ENCODE peak calls at places on chromosome 7, in ten cellular contexts. R is ELR; N is stimulated activated CD4-positive, alpha-beta T cell treated with anti-CD3 and anti-CD28 coated beads, Interleukin-1b, Interleukin-23, amount 100 ng/mL, for 48 hours; T is T1000; K is mucosa of gallbladder; I is HuH-7.5; P is HCT116; H is GM04504; S is heart left ventricle; B is cardiac fibroblast. V is an unnamed sample.

GRCh38 chr7:139367438-139368155 is 7.9 kb downstream of the LUC7L2 start:
- DNase-seq in R (no peak), N (no peak), T (no peak), K (no peak), I (no peak), P (no peak), H (no peak), S (no peak), B (no peak), V (no peak)

GRCh38 chr7:155763721-155764431 is 48.4 kb downstream of the SHH start:
- DNase-seq in R (peak; percentile 8), N (peak; percentile 68), T (no peak), K (no peak), I (no peak), P (no peak), H (no peak), S (no peak), B (peak; percentile 73), V (no peak)

GRCh38 chr7:130988443-130988842 is 254.4 kb upstream of the KLF14 start:
- DNase-seq in R (no peak), N (peak; percentile 45), T (no peak), K (no peak), I (no peak), P (no peak), H (no peak), S (no peak), B (peak; percentile 47), V (no peak)

GRCh38 chr7:141864765-141865447 is 23.6 kb upstream of the PRSS37 start:
- DNase-seq in R (peak; percentile 30), N (no peak), T (no peak), K (no peak), I (no peak), P (no peak), H (no peak), S (no peak), B (peak; percentile 77), V (peak; percentile 50)

GRCh38 chr7:111953611-111954010 is 252.6 kb downstream of the DOCK4 start:
- DNase-seq in R (peak; percentile 29), N (no peak), T (no peak), K (peak; percentile 19), I (peak; percentile 9), P (no peak), H (no peak), S (no peak), B (peak; percentile 40), V (no peak)

GRCh38 chr7:30159698-30160143 is 24.9 kb downstream of the MTURN start:
- DNase-seq in R (peak; percentile 56), N (peak; percentile 18), T (no peak), K (no peak), I (no peak), P (no peak), H (no peak), S (no peak), B (peak; percentile 40), V (no peak)

GRCh38 chr7:19427944-19428343 is 280.9 kb downstream of the POLR1F start:
- DNase-seq in R (no peak), N (no peak), T (no peak), K (no peak), I (no peak), P (no peak), H (no peak), S (no peak), B (no peak), V (no peak)

GRCh38 chr7:104980969-104981670 is 32.9 kb upstream of the KMT2E start:
- DNase-seq in R (peak; percentile 84), N (no peak), T (no peak), K (no peak), I (peak; percentile 71), P (peak; percentile 54), H (no peak), S (no peak), B (peak; percentile 81), V (no peak)

GRCh38 chr7:139811106-139811505 is 18.0 kb upstream of the TBXAS1 start:
- DNase-seq in R (peak; percentile 39), N (peak; percentile 24), T (no peak), K (no peak), I (no peak), P (no peak), H (no peak), S (no peak), B (peak; percentile 53), V (no peak)

GRCh38 chr7:76191783-76192240 is 9.9 kb upstream of the SRRM3 start:
- DNase-seq in R (peak; percentile 75), N (no peak), T (no peak), K (no peak), I (no peak), P (peak; percentile 43), H (no peak), S (no peak), B (peak; percentile 65), V (peak; percentile 9)

GRCh38 chr7:159136846-159137245 is 7.8 kb downstream of the VIPR2 start:
- DNase-seq in R (no peak), N (no peak), T (no peak), K (no peak), I (no peak), P (no peak), H (no peak), S (peak; percentile 9), B (no peak), V (no peak)

GRCh38 chr7:24948739-24949138 is 31.2 kb downstream of the OSBPL3 start:
- DNase-seq in R (peak; percentile 75), N (no peak), T (no peak), K (no peak), I (no peak), P (no peak), H (no peak), S (no peak), B (peak; percentile 62), V (no peak)

GRCh38 chr7:134685250-134685649 is 38.6 kb downstream of the BPGM start:
- DNase-seq in R (peak; percentile 83), N (no peak), T (no peak), K (no peak), I (no peak), P (no peak), H (no peak), S (no peak), B (peak; percentile 51), V (no peak)

GRCh38 chr7:120920034-120920433 is 30.5 kb upstream of the ING3 start:
- DNase-seq in R (no peak), N (no peak), T (no peak), K (no peak), I (no peak), P (no peak), H (no peak), S (no peak), B (no peak), V (no peak)

GRCh38 chr7:107180378-107180777 is 11.6 kb downstream of the HBP1 start:
- DNase-seq in R (peak; percentile 70), N (peak; percentile 69), T (no peak), K (no peak), I (no peak), P (peak; percentile 64), H (peak; percentile 24), S (no peak), B (peak; percentile 91), V (no peak)

GRCh38 chr7:113775401-113775800 is 143.4 kb downstream of the PPP1R3A start:
- DNase-seq in R (no peak), N (no peak), T (no peak), K (no peak), I (no peak), P (no peak), H (no peak), S (no peak), B (no peak), V (no peak)

V was measured in HS-5.